ENCODE peak calls at places on chromosome 19, in nine cellular contexts. One of them, this sample, is unnamed.

GRCh38 chr19:33424181-33424580 is 50.7 kb downstream of the CEBPG start:
- DNase-seq in AG04450: no peak
- DNase-seq in left lung: no peak
- DNase-seq in fibroblast of pulmonary artery: no peak
- DNase-seq in ovary: no peak
- DNase-seq in WERI-Rb-1: peak; percentile 31
- DNase-seq in mammary epithelial cell: no peak
- DNase-seq in activated B cell treated with CpG ODN at 0.5 μM for 24 hours: no peak
- DNase-seq in RWPE1: no peak
- DNase-seq in this sample: no peak

GRCh38 chr19:45940515-45940805 is 25.9 kb upstream of the NANOS2 start:
- DNase-seq in mammary epithelial cell: no peak
- DNase-seq in fibroblast of pulmonary artery: no peak
- DNase-seq in RWPE1: no peak
- DNase-seq in left lung: no peak
- DNase-seq in AG04450: no peak
- DNase-seq in activated B cell treated with CpG ODN at 0.5 μM for 24 hours: no peak
- DNase-seq in ovary: no peak
- DNase-seq in WERI-Rb-1: no peak
- DNase-seq in this sample: no peak

GRCh38 chr19:35044317-35045117 is 3.0 kb downstream of the HPN start:
- DNase-seq in AG04450: no peak
- DNase-seq in WERI-Rb-1: peak; percentile 64
- DNase-seq in left lung: no peak
- DNase-seq in activated B cell treated with CpG ODN at 0.5 μM for 24 hours: peak; percentile 49
- DNase-seq in RWPE1: peak; percentile 65
- DNase-seq in mammary epithelial cell: peak; percentile 48
- DNase-seq in ovary: peak; percentile 59
- DNase-seq in fibroblast of pulmonary artery: peak; percentile 71
- DNase-seq in this sample: peak; percentile 72

GRCh38 chr19:50508850-50509190 is 2.2 kb downstream of the JOSD2 start:
- DNase-seq in fibroblast of pulmonary artery: no peak
- DNase-seq in activated B cell treated with CpG ODN at 0.5 μM for 24 hours: no peak
- DNase-seq in left lung: no peak
- DNase-seq in AG04450: no peak
- DNase-seq in mammary epithelial cell: no peak
- DNase-seq in ovary: no peak
- DNase-seq in RWPE1: no peak
- DNase-seq in WERI-Rb-1: no peak
- DNase-seq in this sample: no peak

GRCh38 chr19:40235238-40236025 is 8.9 kb upstream of the CCNP start:
- DNase-seq in fibroblast of pulmonary artery: no peak
- DNase-seq in ovary: peak; percentile 18
- DNase-seq in AG04450: no peak
- DNase-seq in WERI-Rb-1: no peak
- DNase-seq in RWPE1: no peak
- DNase-seq in left lung: no peak
- DNase-seq in mammary epithelial cell: no peak
- DNase-seq in activated B cell treated with CpG ODN at 0.5 μM for 24 hours: no peak
- DNase-seq in this sample: no peak

GRCh38 chr19:38015771-38016170 is 108.8 kb downstream of the SIPA1L3 start:
- DNase-seq in activated B cell treated with CpG ODN at 0.5 μM for 24 hours: no peak
- DNase-seq in WERI-Rb-1: no peak
- DNase-seq in left lung: no peak
- DNase-seq in fibroblast of pulmonary artery: no peak
- DNase-seq in AG04450: no peak
- DNase-seq in ovary: no peak
- DNase-seq in mammary epithelial cell: no peak
- DNase-seq in RWPE1: no peak
- DNase-seq in this sample: no peak

GRCh38 chr19:51477343-51477742 is 996 bp upstream of the CEACAM18 start:
- DNase-seq in AG04450: no peak
- DNase-seq in mammary epithelial cell: no peak
- DNase-seq in left lung: no peak
- DNase-seq in RWPE1: no peak
- DNase-seq in fibroblast of pulmonary artery: no peak
- DNase-seq in ovary: no peak
- DNase-seq in WERI-Rb-1: no peak
- DNase-seq in activated B cell treated with CpG ODN at 0.5 μM for 24 hours: no peak
- DNase-seq in this sample: no peak

GRCh38 chr19:35721374-35721773 is 3.6 kb downstream of the KMT2B start:
- DNase-seq in fibroblast of pulmonary artery: no peak
- DNase-seq in ovary: peak; percentile 21
- DNase-seq in AG04450: no peak
- DNase-seq in RWPE1: no peak
- DNase-seq in activated B cell treated with CpG ODN at 0.5 μM for 24 hours: no peak
- DNase-seq in mammary epithelial cell: no peak
- DNase-seq in left lung: no peak
- DNase-seq in WERI-Rb-1: no peak
- DNase-seq in this sample: no peak

GRCh38 chr19:46081928-46082727 is 41.3 kb upstream of the IGFL4 start:
- DNase-seq in left lung: no peak
- DNase-seq in ovary: no peak
- DNase-seq in WERI-Rb-1: peak; percentile 25
- DNase-seq in AG04450: no peak
- DNase-seq in RWPE1: peak; percentile 46
- DNase-seq in fibroblast of pulmonary artery: peak; percentile 79
- DNase-seq in activated B cell treated with CpG ODN at 0.5 μM for 24 hours: no peak
- DNase-seq in mammary epithelial cell: peak; percentile 61
- DNase-seq in this sample: peak; percentile 58

GRCh38 chr19:48934837-48935236 is 1.3 kb downstream of the DHDH start:
- DNase-seq in AG04450: no peak
- DNase-seq in ovary: no peak
- DNase-seq in mammary epithelial cell: no peak
- DNase-seq in WERI-Rb-1: peak; percentile 43
- DNase-seq in fibroblast of pulmonary artery: no peak
- DNase-seq in left lung: no peak
- DNase-seq in RWPE1: no peak
- DNase-seq in activated B cell treated with CpG ODN at 0.5 μM for 24 hours: no peak
- DNase-seq in this sample: no peak

GRCh38 chr19:48878219-48879024 is 6.2 kb downstream of the PPP1R15A start:
- DNase-seq in WERI-Rb-1: no peak
- DNase-seq in AG04450: no peak
- DNase-seq in mammary epithelial cell: peak; percentile 62
- DNase-seq in fibroblast of pulmonary artery: peak; percentile 95
- DNase-seq in activated B cell treated with CpG ODN at 0.5 μM for 24 hours: no peak
- DNase-seq in RWPE1: no peak
- DNase-seq in ovary: peak; percentile 76
- DNase-seq in left lung: no peak
- DNase-seq in this sample: no peak

GRCh38 chr19:53730391-53730790 is 93.7 kb downstream of the NLRP12 start:
- DNase-seq in RWPE1: no peak
- DNase-seq in activated B cell treated with CpG ODN at 0.5 μM for 24 hours: no peak
- DNase-seq in left lung: no peak
- DNase-seq in WERI-Rb-1: no peak
- DNase-seq in AG04450: no peak
- DNase-seq in fibroblast of pulmonary artery: no peak
- DNase-seq in ovary: no peak
- DNase-seq in mammary epithelial cell: no peak
- DNase-seq in this sample: no peak
- TF ChIP-seq CTCF in RWPE1: no peak
- TF ChIP-seq CTCF in activated B cell treated with CpG ODN at 0.5 μM for 24 hours: no peak
- TF ChIP-seq CTCF in left lung: no peak
- TF ChIP-seq CTCF in WERI-Rb-1: no peak
- TF ChIP-seq CTCF in AG04450: no peak
- TF ChIP-seq CTCF in fibroblast of pulmonary artery: no peak
- TF ChIP-seq CTCF in ovary: no peak
- TF ChIP-seq CTCF in mammary epithelial cell: no peak
- TF ChIP-seq CTCF in this sample: no peak

GRCh38 chr19:1534972-1535371 is 11.1 kb downstream of the PLK5 start:
- DNase-seq in WERI-Rb-1: no peak
- DNase-seq in ovary: no peak
- DNase-seq in RWPE1: no peak
- DNase-seq in AG04450: no peak
- DNase-seq in left lung: no peak
- DNase-seq in mammary epithelial cell: no peak
- DNase-seq in activated B cell treated with CpG ODN at 0.5 μM for 24 hours: no peak
- DNase-seq in fibroblast of pulmonary artery: no peak
- DNase-seq in this sample: no peak
- TF ChIP-seq CTCF in WERI-Rb-1: no peak
- TF ChIP-seq CTCF in ovary: no peak
- TF ChIP-seq CTCF in RWPE1: no peak
- TF ChIP-seq CTCF in AG04450: no peak
- TF ChIP-seq CTCF in left lung: no peak
- TF ChIP-seq CTCF in mammary epithelial cell: no peak
- TF ChIP-seq CTCF in activated B cell treated with CpG ODN at 0.5 μM for 24 hours: no peak
- TF ChIP-seq CTCF in fibroblast of pulmonary artery: no peak
- TF ChIP-seq CTCF in this sample: no peak

GRCh38 chr19:10695401-10696398 is 5.5 kb upstream of the QTRT1 start:
- DNase-seq in ovary: peak; percentile 87
- DNase-seq in fibroblast of pulmonary artery: peak; percentile 96
- DNase-seq in mammary epithelial cell: peak; percentile 93
- DNase-seq in left lung: peak; percentile 95
- DNase-seq in RWPE1: peak; percentile 96
- DNase-seq in AG04450: peak; percentile 85
- DNase-seq in activated B cell treated with CpG ODN at 0.5 μM for 24 hours: peak; percentile 79
- DNase-seq in WERI-Rb-1: peak; percentile 97
- DNase-seq in this sample: peak; percentile 87

GRCh38 chr19:10701955-10702307 is 692 bp downstream of the QTRT1 start:
- DNase-seq in RWPE1: no peak
- DNase-seq in WERI-Rb-1: peak; percentile 83
- DNase-seq in fibroblast of pulmonary artery: no peak
- DNase-seq in ovary: no peak
- DNase-seq in AG04450: no peak
- DNase-seq in left lung: no peak
- DNase-seq in mammary epithelial cell: no peak
- DNase-seq in activated B cell treated with CpG ODN at 0.5 μM for 24 hours: peak; percentile 31
- DNase-seq in this sample: no peak

GRCh38 chr19:10694706-10695105 is 6.5 kb upstream of the QTRT1 start:
- DNase-seq in AG04450: no peak
- DNase-seq in fibroblast of pulmonary artery: no peak
- DNase-seq in left lung: no peak
- DNase-seq in activated B cell treated with CpG ODN at 0.5 μM for 24 hours: no peak
- DNase-seq in mammary epithelial cell: no peak
- DNase-seq in RWPE1: no peak
- DNase-seq in WERI-Rb-1: no peak
- DNase-seq in ovary: no peak
- DNase-seq in this sample: no peak

GRCh38 chr19:10699650-10700335 is 1.4 kb upstream of the QTRT1 start:
- DNase-seq in activated B cell treated with CpG ODN at 0.5 μM for 24 hours: peak; percentile 28
- DNase-seq in WERI-Rb-1: peak; percentile 65
- DNase-seq in mammary epithelial cell: peak; percentile 30
- DNase-seq in ovary: no peak
- DNase-seq in left lung: no peak
- DNase-seq in fibroblast of pulmonary artery: peak; percentile 76
- DNase-seq in AG04450: peak; percentile 23
- DNase-seq in RWPE1: peak; percentile 42
- DNase-seq in this sample: no peak
- TF ChIP-seq CTCF in activated B cell treated with CpG ODN at 0.5 μM for 24 hours: peak; percentile 60
- TF ChIP-seq CTCF in WERI-Rb-1: peak; percentile 31
- TF ChIP-seq CTCF in mammary epithelial cell: peak; percentile 49
- TF ChIP-seq CTCF in ovary: no peak
- TF ChIP-seq CTCF in left lung: peak; percentile 59
- TF ChIP-seq CTCF in fibroblast of pulmonary artery: peak; percentile 61
- TF ChIP-seq CTCF in AG04450: peak; percentile 62
- TF ChIP-seq CTCF in RWPE1: peak; percentile 57
- TF ChIP-seq CTCF in this sample: peak; percentile 58

GRCh38 chr19:44777715-44778347 is at the start of gene CBLC:
- DNase-seq in left lung: peak; percentile 66
- DNase-seq in fibroblast of pulmonary artery: no peak
- DNase-seq in AG04450: no peak
- DNase-seq in WERI-Rb-1: no peak
- DNase-seq in activated B cell treated with CpG ODN at 0.5 μM for 24 hours: no peak
- DNase-seq in mammary epithelial cell: peak; percentile 94
- DNase-seq in ovary: no peak
- DNase-seq in RWPE1: peak; percentile 93
- DNase-seq in this sample: peak; percentile 54
- TF ChIP-seq CTCF in left lung: no peak
- TF ChIP-seq CTCF in fibroblast of pulmonary artery: no peak
- TF ChIP-seq CTCF in AG04450: no peak
- TF ChIP-seq CTCF in WERI-Rb-1: no peak
- TF ChIP-seq CTCF in activated B cell treated with CpG ODN at 0.5 μM for 24 hours: no peak
- TF ChIP-seq CTCF in mammary epithelial cell: no peak
- TF ChIP-seq CTCF in ovary: no peak
- TF ChIP-seq CTCF in RWPE1: no peak
- TF ChIP-seq CTCF in this sample: no peak

This sample was measured in mesothelial cell of epicardium.